ENCODE peak calls at places on chromosomes 4 and X, in eight cellular contexts. One of them, this sample, is unnamed.

GRCh38 chr4:176123710-176124407 is 58.2 kb downstream of the WDR17 start:
- DNase-seq in right lobe of liver: peak; percentile 20
- DNase-seq in foreskin keratinocyte: no peak
- DNase-seq in lower leg skin: no peak
- DNase-seq in lung: no peak
- DNase-seq in progenitor cell of endocrine pancreas: no peak
- DNase-seq in fibroblast of pulmonary artery: peak; percentile 21
- DNase-seq in GM20000: peak; percentile 52
- DNase-seq in this sample: no peak

GRCh38 chr4:149029056-149029651 is 586.9 kb upstream of the NR3C2 start:
- DNase-seq in foreskin keratinocyte: peak; percentile 1
- DNase-seq in lower leg skin: no peak
- DNase-seq in GM20000: no peak
- DNase-seq in right lobe of liver: no peak
- DNase-seq in fibroblast of pulmonary artery: no peak
- DNase-seq in lung: no peak
- DNase-seq in progenitor cell of endocrine pancreas: no peak
- DNase-seq in this sample: no peak

GRCh38 chr4:122313001-122313400 is 65.8 kb upstream of the ADAD1 start:
- DNase-seq in GM20000: no peak
- DNase-seq in fibroblast of pulmonary artery: no peak
- DNase-seq in right lobe of liver: no peak
- DNase-seq in foreskin keratinocyte: no peak
- DNase-seq in lower leg skin: no peak
- DNase-seq in progenitor cell of endocrine pancreas: no peak
- DNase-seq in lung: no peak
- DNase-seq in this sample: no peak

GRCh38 chr4:31737419-31737818 is 1017.2 kb downstream of the PCDH7 start:
- DNase-seq in GM20000: peak; percentile 5
- DNase-seq in foreskin keratinocyte: no peak
- DNase-seq in lung: no peak
- DNase-seq in progenitor cell of endocrine pancreas: no peak
- DNase-seq in right lobe of liver: no peak
- DNase-seq in lower leg skin: no peak
- DNase-seq in fibroblast of pulmonary artery: no peak
- DNase-seq in this sample: no peak

GRCh38 chr4:147626903-147627302 is 9.7 kb downstream of the TMEM184C start:
- DNase-seq in fibroblast of pulmonary artery: no peak
- DNase-seq in progenitor cell of endocrine pancreas: no peak
- DNase-seq in right lobe of liver: no peak
- DNase-seq in lung: no peak
- DNase-seq in lower leg skin: no peak
- DNase-seq in GM20000: no peak
- DNase-seq in foreskin keratinocyte: no peak
- DNase-seq in this sample: no peak

GRCh38 chr4:152351080-152351479 is 184.8 kb downstream of the FBXW7 start:
- DNase-seq in progenitor cell of endocrine pancreas: no peak
- DNase-seq in foreskin keratinocyte: no peak
- DNase-seq in lower leg skin: no peak
- DNase-seq in GM20000: no peak
- DNase-seq in right lobe of liver: no peak
- DNase-seq in fibroblast of pulmonary artery: no peak
- DNase-seq in lung: no peak
- DNase-seq in this sample: no peak

GRCh38 chr4:15130441-15130840 is 128.2 kb downstream of the CPEB2 start:
- DNase-seq in lower leg skin: no peak
- DNase-seq in foreskin keratinocyte: no peak
- DNase-seq in GM20000: no peak
- DNase-seq in progenitor cell of endocrine pancreas: no peak
- DNase-seq in right lobe of liver: no peak
- DNase-seq in fibroblast of pulmonary artery: no peak
- DNase-seq in lung: no peak
- DNase-seq in this sample: no peak

GRCh38 chr4:107931775-107932321 is 499 bp downstream of the CYP2U1 start:
- DNase-seq in right lobe of liver: peak; percentile 45
- DNase-seq in progenitor cell of endocrine pancreas: no peak
- DNase-seq in GM20000: no peak
- DNase-seq in lower leg skin: peak; percentile 83
- DNase-seq in fibroblast of pulmonary artery: no peak
- DNase-seq in lung: no peak
- DNase-seq in foreskin keratinocyte: no peak
- DNase-seq in this sample: no peak

GRCh38 chr4:83582289-83582756 is 46.4 kb downstream of the GPAT3 start:
- DNase-seq in right lobe of liver: peak; percentile 48
- DNase-seq in GM20000: no peak
- DNase-seq in lung: peak; percentile 70
- DNase-seq in fibroblast of pulmonary artery: peak; percentile 61
- DNase-seq in lower leg skin: no peak
- DNase-seq in foreskin keratinocyte: no peak
- DNase-seq in progenitor cell of endocrine pancreas: no peak
- DNase-seq in this sample: peak; percentile 26

GRCh38 chr4:82905205-82905604 is 4.7 kb downstream of the THAP9 start:
- DNase-seq in GM20000: peak; percentile 77
- DNase-seq in progenitor cell of endocrine pancreas: no peak
- DNase-seq in lower leg skin: no peak
- DNase-seq in fibroblast of pulmonary artery: peak; percentile 33
- DNase-seq in right lobe of liver: no peak
- DNase-seq in lung: no peak
- DNase-seq in foreskin keratinocyte: peak; percentile 51
- DNase-seq in this sample: no peak

GRCh38 chr4:142040043-142040442 is 403.7 kb downstream of the IL15 start:
- DNase-seq in lung: no peak
- DNase-seq in progenitor cell of endocrine pancreas: no peak
- DNase-seq in fibroblast of pulmonary artery: no peak
- DNase-seq in GM20000: no peak
- DNase-seq in right lobe of liver: no peak
- DNase-seq in foreskin keratinocyte: no peak
- DNase-seq in lower leg skin: no peak
- DNase-seq in this sample: no peak

GRCh38 chrX:56728752-56729151 is 291 bp upstream of the NBDY start:
- DNase-seq in progenitor cell of endocrine pancreas: no peak
- DNase-seq in lung: no peak
- DNase-seq in right lobe of liver: no peak
- DNase-seq in GM20000: peak; percentile 0
- DNase-seq in foreskin keratinocyte: no peak
- DNase-seq in lower leg skin: no peak
- DNase-seq in fibroblast of pulmonary artery: peak; percentile 26
- DNase-seq in this sample: no peak

GRCh38 chr4:133137571-133137970 is 11.5 kb upstream of the PCDH10 start:
- DNase-seq in right lobe of liver: no peak
- DNase-seq in lower leg skin: no peak
- DNase-seq in fibroblast of pulmonary artery: peak; percentile 27
- DNase-seq in lung: no peak
- DNase-seq in GM20000: no peak
- DNase-seq in foreskin keratinocyte: no peak
- DNase-seq in progenitor cell of endocrine pancreas: no peak
- DNase-seq in this sample: no peak

GRCh38 chr4:26206981-26207380 is 113.8 kb upstream of the RBPJ start:
- DNase-seq in right lobe of liver: no peak
- DNase-seq in progenitor cell of endocrine pancreas: no peak
- DNase-seq in lung: no peak
- DNase-seq in lower leg skin: no peak
- DNase-seq in foreskin keratinocyte: no peak
- DNase-seq in GM20000: no peak
- DNase-seq in fibroblast of pulmonary artery: no peak
- DNase-seq in this sample: no peak

DNA sequence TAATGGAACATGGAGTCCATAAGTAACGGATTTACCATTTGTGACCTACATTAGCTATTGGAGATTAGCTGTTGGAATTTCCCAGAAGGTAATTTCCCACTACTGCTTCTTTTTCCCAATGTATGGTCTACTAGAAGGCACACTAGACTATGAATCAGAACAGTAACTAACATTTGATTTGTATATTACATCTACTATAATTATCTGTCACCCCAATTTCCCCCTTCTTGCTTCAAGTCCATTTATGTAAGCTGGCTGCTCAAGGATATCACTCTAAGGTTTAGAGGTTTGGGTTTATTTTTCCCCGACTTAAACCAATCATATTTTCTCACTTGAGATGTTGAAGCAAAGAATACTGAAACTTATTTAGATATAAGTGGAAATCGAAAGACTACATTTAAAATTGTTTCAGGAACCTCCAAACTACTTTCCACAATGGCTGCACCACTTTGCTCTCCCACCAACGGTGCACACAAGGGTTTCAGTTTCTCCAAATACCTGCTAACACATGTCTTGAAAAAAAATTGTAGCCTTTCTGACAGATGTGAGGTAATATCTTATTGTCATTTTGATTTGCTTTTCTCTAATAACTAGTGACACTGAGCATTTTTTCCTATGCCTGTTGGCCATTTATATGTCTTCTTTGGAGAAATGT is 33.3 kb upstream of the H2AZ1 start:
- DNase-seq in fibroblast of pulmonary artery: no peak
- DNase-seq in lung: no peak
- DNase-seq in lower leg skin: no peak
- DNase-seq in foreskin keratinocyte: no peak
- DNase-seq in right lobe of liver: no peak
- DNase-seq in progenitor cell of endocrine pancreas: no peak
- DNase-seq in GM20000: no peak
- DNase-seq in this sample: no peak
- TF ChIP-seq CTCF in fibroblast of pulmonary artery: no peak
- TF ChIP-seq CTCF in lung: no peak
- TF ChIP-seq CTCF in lower leg skin: no peak
- TF ChIP-seq CTCF in foreskin keratinocyte: no peak
- TF ChIP-seq CTCF in right lobe of liver: no peak
- TF ChIP-seq CTCF in progenitor cell of endocrine pancreas: no peak
- TF ChIP-seq CTCF in GM20000: no peak
- TF ChIP-seq CTCF in this sample: no peak

GRCh38 chr4:3157366-3157765 is 82.9 kb downstream of the HTT start:
- DNase-seq in GM20000: no peak
- DNase-seq in fibroblast of pulmonary artery: no peak
- DNase-seq in right lobe of liver: no peak
- DNase-seq in lower leg skin: no peak
- DNase-seq in lung: no peak
- DNase-seq in progenitor cell of endocrine pancreas: no peak
- DNase-seq in foreskin keratinocyte: no peak
- DNase-seq in this sample: no peak

GRCh38 chr4:3158841-3159240 is 84.4 kb downstream of the HTT start:
- DNase-seq in GM20000: no peak
- DNase-seq in foreskin keratinocyte: no peak
- DNase-seq in fibroblast of pulmonary artery: no peak
- DNase-seq in lower leg skin: no peak
- DNase-seq in progenitor cell of endocrine pancreas: no peak
- DNase-seq in right lobe of liver: no peak
- DNase-seq in lung: no peak
- DNase-seq in this sample: no peak

DNA sequence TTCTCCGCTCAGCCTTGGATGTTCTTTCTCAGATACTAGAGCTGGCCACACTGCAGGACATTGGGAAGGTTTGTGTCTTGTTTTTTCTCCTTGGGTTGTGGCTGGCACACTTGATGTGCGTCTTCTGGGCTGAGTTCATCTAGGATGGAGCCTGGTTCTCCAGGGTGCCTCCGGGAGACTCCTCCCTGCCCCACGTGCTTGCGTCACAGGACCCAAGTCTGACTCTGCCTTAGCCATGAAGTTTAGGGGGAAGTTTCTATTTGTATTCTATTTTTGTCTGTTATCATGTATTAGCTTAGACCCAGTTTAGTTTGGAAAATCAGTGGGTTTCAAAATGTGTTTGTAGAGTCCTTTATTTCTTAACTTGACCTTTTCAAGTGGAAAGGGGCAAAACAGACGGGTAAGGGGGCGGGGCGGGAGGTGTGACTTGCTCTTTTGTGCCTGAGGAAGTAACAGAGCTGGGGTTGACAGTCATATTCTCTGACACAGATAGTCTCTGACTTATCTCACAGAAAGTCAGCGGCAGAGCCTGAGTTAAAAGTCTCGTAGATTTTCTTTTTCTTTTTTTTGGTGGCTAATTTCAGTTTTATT is 85.9 kb downstream of the HTT start:
- DNase-seq in lung: no peak
- DNase-seq in foreskin keratinocyte: no peak
- DNase-seq in progenitor cell of endocrine pancreas: no peak
- DNase-seq in right lobe of liver: no peak
- DNase-seq in fibroblast of pulmonary artery: no peak
- DNase-seq in lower leg skin: no peak
- DNase-seq in GM20000: no peak
- DNase-seq in this sample: no peak
- TF ChIP-seq CTCF in lung: no peak
- TF ChIP-seq CTCF in foreskin keratinocyte: no peak
- TF ChIP-seq CTCF in progenitor cell of endocrine pancreas: no peak
- TF ChIP-seq CTCF in right lobe of liver: no peak
- TF ChIP-seq CTCF in fibroblast of pulmonary artery: no peak
- TF ChIP-seq CTCF in lower leg skin: no peak
- TF ChIP-seq CTCF in GM20000: no peak
- TF ChIP-seq CTCF in this sample: no peak

DNA sequence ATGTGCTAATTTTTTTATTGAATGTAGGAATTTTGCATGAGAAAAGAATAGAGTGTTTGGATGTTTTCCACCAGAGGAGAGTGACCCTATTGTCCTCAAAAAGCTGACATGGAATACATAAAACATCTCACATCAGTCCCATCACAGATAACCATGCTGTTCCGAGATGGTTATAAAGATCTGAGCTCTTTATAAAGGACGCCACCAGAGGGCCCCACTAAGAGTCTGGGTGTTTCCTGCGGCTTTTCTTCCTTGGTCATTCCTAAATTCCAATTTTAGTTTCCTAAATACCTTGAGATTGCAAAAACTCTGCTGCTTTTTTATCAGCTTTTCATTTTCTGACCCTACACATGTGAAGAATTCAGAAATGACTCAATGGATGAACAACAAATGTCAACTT is 504.5 kb upstream of the FRG1 start:
- DNase-seq in lower leg skin: no peak
- DNase-seq in progenitor cell of endocrine pancreas: no peak
- DNase-seq in lung: no peak
- DNase-seq in GM20000: no peak
- DNase-seq in fibroblast of pulmonary artery: no peak
- DNase-seq in foreskin keratinocyte: no peak
- DNase-seq in right lobe of liver: no peak
- DNase-seq in this sample: no peak
- TF ChIP-seq CTCF in lower leg skin: no peak
- TF ChIP-seq CTCF in progenitor cell of endocrine pancreas: peak; percentile 28
- TF ChIP-seq CTCF in lung: no peak
- TF ChIP-seq CTCF in GM20000: no peak
- TF ChIP-seq CTCF in fibroblast of pulmonary artery: no peak
- TF ChIP-seq CTCF in foreskin keratinocyte: no peak
- TF ChIP-seq CTCF in right lobe of liver: no peak
- TF ChIP-seq CTCF in this sample: no peak

DNA sequence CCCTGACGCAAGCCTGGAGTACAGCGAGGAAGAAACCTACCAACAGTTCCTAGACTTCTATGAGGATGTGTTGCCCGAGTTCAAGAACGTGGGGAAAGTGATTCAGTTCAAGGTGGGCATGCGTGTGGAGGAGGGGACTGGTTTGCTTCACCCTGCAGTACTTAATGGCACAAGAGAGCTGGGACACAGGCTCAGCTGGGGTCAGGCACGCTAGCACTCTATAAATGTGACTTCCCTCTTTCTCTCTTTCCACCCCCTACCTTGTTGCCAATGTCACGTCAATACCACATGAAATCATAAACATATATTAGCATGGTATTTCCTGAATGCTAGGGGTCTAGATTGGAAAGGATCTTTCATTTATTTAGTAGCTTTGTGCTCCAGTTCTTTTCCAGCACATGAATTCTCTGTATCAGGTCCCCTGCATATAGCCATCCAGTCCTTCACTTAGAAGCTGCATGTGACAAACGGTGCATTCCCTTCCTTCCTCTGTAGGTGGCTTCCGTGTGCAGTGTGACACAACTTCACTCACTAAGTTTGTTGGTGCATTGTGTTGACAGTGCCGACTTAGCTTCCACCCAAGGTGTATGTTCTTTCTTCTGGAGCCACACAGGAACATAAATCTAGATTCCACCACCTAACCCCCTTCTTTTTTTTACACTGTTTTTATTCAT is 25.6 kb downstream of the ZRSR2 start:
- DNase-seq in right lobe of liver: no peak
- DNase-seq in lung: no peak
- DNase-seq in lower leg skin: no peak
- DNase-seq in foreskin keratinocyte: no peak
- DNase-seq in fibroblast of pulmonary artery: peak; percentile 31
- DNase-seq in GM20000: peak; percentile 21
- DNase-seq in progenitor cell of endocrine pancreas: no peak
- DNase-seq in this sample: no peak
- TF ChIP-seq CTCF in right lobe of liver: peak; percentile 17
- TF ChIP-seq CTCF in lung: no peak
- TF ChIP-seq CTCF in lower leg skin: no peak
- TF ChIP-seq CTCF in foreskin keratinocyte: peak; percentile 37
- TF ChIP-seq CTCF in fibroblast of pulmonary artery: peak; percentile 23
- TF ChIP-seq CTCF in GM20000: no peak
- TF ChIP-seq CTCF in progenitor cell of endocrine pancreas: peak; percentile 62
- TF ChIP-seq CTCF in this sample: no peak